ENCODE peak calls at places on chromosomes 13 and 19, in six cellular contexts. F is HCT116, N is SK-N-SH, R is Karpas-422, Y is GM23248, C is MM.1S. S is an unnamed sample.

GRCh38 chr19:1131718-1132552 is 28.1 kb downstream of the GPX4 start:
- DNase-seq in F (no peak), N (no peak), R (peak; percentile 90), Y (peak; percentile 99), C (peak; percentile 89), S (no peak)

GRCh38 chr19:5903502-5904301 is at the start of gene NDUFA11:
- DNase-seq in F (peak; percentile 90), N (peak; percentile 93), R (peak; percentile 99), Y (peak; percentile 97), C (peak; percentile 99), S (peak; percentile 96)

GRCh38 chr13:82522872-82523271 is 1359.4 kb downstream of the SLITRK1 start:
- DNase-seq in F (no peak), N (no peak), R (no peak), Y (no peak), C (no peak), S (no peak)

GRCh38 chr13:96632536-96633320 is 361.5 kb downstream of the OXGR1 start:
- DNase-seq in F (no peak), N (no peak), R (no peak), Y (no peak), C (no peak), S (no peak)

GRCh38 chr19:35717665-35718344 is at the start of gene KMT2B:
- DNase-seq in F (no peak), N (peak; percentile 99), R (no peak), Y (no peak), C (no peak), S (peak; percentile 89)

GRCh38 chr13:98963917-98964316 is 13.9 kb downstream of the DOCK9 start:
- DNase-seq in F (no peak), N (no peak), R (no peak), Y (no peak), C (no peak), S (no peak)

GRCh38 chr19:40754611-40755247 is 3.7 kb downstream of the SNRPA start:
- DNase-seq in F (no peak), N (no peak), R (no peak), Y (peak; percentile 51), C (no peak), S (peak; percentile 14)

GRCh38 chr13:59951011-59951410 is 212.7 kb downstream of the DIAPH3 start:
- DNase-seq in F (no peak), N (no peak), R (no peak), Y (no peak), C (no peak), S (no peak)

GRCh38 chr19:4083677-4084546 is 17.2 kb upstream of the ZBTB7A start:
- DNase-seq in F (no peak), N (no peak), R (no peak), Y (no peak), C (no peak), S (peak; percentile 61)

GRCh38 chr19:32373614-32374295 is 28.3 kb downstream of the ZNF507 start:
- DNase-seq in F (peak; percentile 94), N (no peak), R (no peak), Y (peak; percentile 99), C (no peak), S (peak; percentile 96)

GRCh38 chr19:53870485-53870844 is 2.8 kb downstream of the MYADM start:
- DNase-seq in F (no peak), N (no peak), R (no peak), Y (no peak), C (no peak), S (no peak)

GRCh38 chr19:55322495-55322894 is 2.6 kb downstream of the TMEM150B start:
- DNase-seq in F (no peak), N (no peak), R (no peak), Y (no peak), C (no peak), S (no peak)

GRCh38 chr19:55320844-55321419 is 4.2 kb downstream of the TMEM150B start:
- DNase-seq in F (no peak), N (no peak), R (no peak), Y (no peak), C (no peak), S (no peak)

GRCh38 chr19:55321466-55321865 is 3.7 kb downstream of the TMEM150B start:
- DNase-seq in F (no peak), N (no peak), R (no peak), Y (no peak), C (no peak), S (no peak)

GRCh38 chr19:55316646-55317045 is 8.5 kb downstream of the TMEM150B start:
- DNase-seq in F (no peak), N (peak; percentile 14), R (no peak), Y (no peak), C (no peak), S (no peak)

GRCh38 chr19:55319786-55320185 is 5.4 kb downstream of the TMEM150B start:
- DNase-seq in F (no peak), N (peak; percentile 83), R (peak; percentile 78), Y (peak; percentile 72), C (no peak), S (no peak)
- H3K9ac ChIP-seq in F (no peak overlapping the region), N (no peak overlapping the region), R (no peak overlapping the region), Y (no peak overlapping the region), C (no peak overlapping the region), S (no peak overlapping the region)

DNA sequence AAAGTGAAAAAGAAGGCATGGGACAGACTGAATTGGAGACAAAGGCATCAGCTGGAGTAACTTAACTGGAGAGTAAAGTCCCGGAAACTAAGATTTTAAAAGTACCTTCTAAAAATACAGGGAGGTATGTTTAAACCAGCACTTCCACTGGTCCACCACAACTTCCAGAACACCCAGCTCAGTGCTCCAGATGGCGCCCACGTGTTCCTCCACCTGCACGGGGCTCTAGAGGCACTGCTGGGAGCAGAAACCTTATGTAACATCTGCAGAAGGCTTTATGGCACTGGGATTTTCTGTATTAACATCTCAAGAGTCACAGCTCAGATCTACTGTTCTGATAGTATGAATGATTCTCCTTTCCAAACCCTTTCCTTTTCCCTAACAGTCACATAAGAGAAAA is 252.1 kb downstream of the DCLK1 start:
- DNase-seq in F (no peak), N (no peak), R (no peak), Y (no peak), C (peak; percentile 28), S (no peak)
- H3K9me2 ChIP-seq in F (no peaks in the 10 kb centered on the region), N (no peaks in the 10 kb centered on the region), R (no peaks in the 10 kb centered on the region), Y (no peaks in the 10 kb centered on the region), C (no peaks in the 10 kb centered on the region), S (no peaks in the 10 kb centered on the region)

GRCh38 chr19:45911291-45911690 is 3.3 kb downstream of the NANOS2 start:
- DNase-seq in F (no peak), N (no peak), R (no peak), Y (no peak), C (no peak), S (no peak)
- H3K9ac ChIP-seq in F (no peak overlapping the region), N (no peak overlapping the region), R (no peak overlapping the region), Y (no peak overlapping the region), C (no peak overlapping the region), S (no peak overlapping the region)

DNA sequence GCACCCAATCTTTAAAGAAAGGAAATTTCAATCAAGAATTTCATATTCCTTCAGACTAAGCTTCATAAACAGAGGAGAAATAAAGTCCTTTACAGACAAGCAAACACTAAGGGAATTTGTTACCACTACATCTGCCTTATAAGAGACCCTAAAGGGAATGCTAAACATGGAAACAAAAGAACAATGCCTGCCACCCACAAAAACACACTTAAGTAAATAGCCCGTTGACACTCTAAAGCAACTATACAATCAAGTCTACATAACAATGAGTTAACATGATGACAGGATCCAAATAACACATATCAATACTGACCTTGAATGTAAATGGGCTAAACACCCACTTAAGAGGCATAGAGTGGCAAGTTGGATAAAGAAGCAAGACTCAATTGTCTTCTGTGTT is 1056.9 kb upstream of the ATXN8OS start:
- DNase-seq in F (no peak), N (no peak), R (no peak), Y (no peak), C (no peak), S (no peak)
- H3K9me2 ChIP-seq in F (no peaks in the 10 kb centered on the region), N (no peaks in the 10 kb centered on the region), R (no peaks in the 10 kb centered on the region), Y (no peaks in the 10 kb centered on the region), C (no peaks in the 10 kb centered on the region), S (no peaks in the 10 kb centered on the region)

DNA sequence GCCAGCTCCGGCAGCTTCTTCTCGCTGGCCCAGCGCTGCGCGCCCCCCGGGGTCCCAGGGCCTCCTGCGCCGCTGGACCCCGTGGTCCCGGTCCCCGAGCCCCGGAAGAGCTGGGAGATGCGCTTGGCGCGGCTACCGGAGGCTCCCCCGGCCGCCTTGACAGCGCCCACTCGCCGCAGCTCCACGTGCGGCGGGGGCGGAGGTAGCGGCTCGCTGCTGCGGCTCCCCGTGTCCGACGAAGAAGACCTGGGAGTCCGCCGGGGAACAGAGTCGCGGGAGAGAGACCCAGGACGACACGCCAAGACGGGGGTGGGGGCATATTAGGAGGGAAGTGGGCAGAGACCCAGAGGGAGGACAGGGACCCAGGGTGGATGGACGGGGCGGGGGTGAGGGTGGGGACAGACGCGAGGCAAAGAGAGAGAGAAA is 997 bp downstream of the RASIP1 start:
- DNase-seq in F (no peak), N (peak; percentile 67), R (no peak), Y (no peak), C (no peak), S (no peak)
- H3K9ac ChIP-seq in F (no peak overlapping the region), N (peak overlapping the region; percentile 34), R (no peak overlapping the region), Y (no peak overlapping the region), C (no peak overlapping the region), S (no peak overlapping the region)

S was measured in PC-3.